ENCODE peak calls at places on chromosomes 4 and X, in six cellular contexts. One of them, this sample, is unnamed. For H3K4me1, the result is how much of the 10 kb centered on the place peaks cover.

GRCh38 chrX:40109288-40110008 is 11.7 kb upstream of the BCOR start:
- DNase-seq in body of pancreas: peak
- DNase-seq in ovary: peak
- DNase-seq in suprapubic skin: no peak
- DNase-seq in Peyer's patch: peak
- DNase-seq in HCT116: no peak
- DNase-seq in this sample: peak

GRCh38 chr4:69829678-69830077 is 30.3 kb downstream of the SULT1E1 start:
- DNase-seq in ovary: no peak
- DNase-seq in body of pancreas: no peak
- DNase-seq in Peyer's patch: no peak
- DNase-seq in suprapubic skin: no peak
- DNase-seq in HCT116: no peak
- DNase-seq in this sample: no peak

GRCh38 chr4:5517372-5517771 is 191.0 kb downstream of the EVC2 start:
- DNase-seq in ovary: no peak
- DNase-seq in body of pancreas: no peak
- DNase-seq in suprapubic skin: no peak
- DNase-seq in HCT116: no peak
- DNase-seq in Peyer's patch: no peak
- DNase-seq in this sample: no peak

GRCh38 chrX:32443841-32444240 is 767.5 kb downstream of the DMD start:
- DNase-seq in ovary: no peak
- DNase-seq in HCT116: no peak
- DNase-seq in suprapubic skin: no peak
- DNase-seq in body of pancreas: no peak
- DNase-seq in Peyer's patch: no peak
- DNase-seq in this sample: no peak

GRCh38 chr4:98976716-98977115 is 18.8 kb upstream of the METAP1 start:
- DNase-seq in body of pancreas: no peak
- DNase-seq in ovary: no peak
- DNase-seq in Peyer's patch: no peak
- DNase-seq in HCT116: no peak
- DNase-seq in suprapubic skin: no peak
- DNase-seq in this sample: no peak

GRCh38 chrX:47796433-47796906 is 40.2 kb upstream of the ZNF81 start:
- DNase-seq in body of pancreas: no peak
- DNase-seq in Peyer's patch: no peak
- DNase-seq in ovary: no peak
- DNase-seq in HCT116: no peak
- DNase-seq in suprapubic skin: no peak
- DNase-seq in this sample: no peak

GRCh38 chrX:154121961-154122360 is 22.1 kb upstream of the OPN1LW start:
- DNase-seq in suprapubic skin: no peak
- DNase-seq in HCT116: no peak
- DNase-seq in body of pancreas: peak
- DNase-seq in ovary: no peak
- DNase-seq in Peyer's patch: no peak
- DNase-seq in this sample: peak

GRCh38 chr4:122658818-122659295 is 38.0 kb upstream of the IL21 start:
- DNase-seq in HCT116: no peak
- DNase-seq in ovary: no peak
- DNase-seq in body of pancreas: no peak
- DNase-seq in suprapubic skin: no peak
- DNase-seq in Peyer's patch: no peak
- DNase-seq in this sample: no peak

GRCh38 chr4:38889143-38889542 is 21.5 kb downstream of the FAM114A1 start:
- DNase-seq in Peyer's patch: no peak
- DNase-seq in HCT116: peak
- DNase-seq in body of pancreas: no peak
- DNase-seq in ovary: no peak
- DNase-seq in suprapubic skin: no peak
- DNase-seq in this sample: no peak

GRCh38 chrX:31209005-31209612 is 137.3 kb upstream of the FTHL17 start:
- DNase-seq in body of pancreas: no peak
- DNase-seq in Peyer's patch: no peak
- DNase-seq in HCT116: no peak
- DNase-seq in ovary: no peak
- DNase-seq in suprapubic skin: no peak
- DNase-seq in this sample: no peak

GRCh38 chr4:83657336-83657735 is 121.4 kb downstream of the GPAT3 start:
- DNase-seq in HCT116: no peak
- DNase-seq in suprapubic skin: no peak
- DNase-seq in Peyer's patch: no peak
- DNase-seq in body of pancreas: no peak
- DNase-seq in ovary: no peak
- DNase-seq in this sample: no peak

GRCh38 chr4:99617374-99617773 is 40.3 kb downstream of the C4orf54 start:
- DNase-seq in ovary: no peak
- DNase-seq in suprapubic skin: no peak
- DNase-seq in HCT116: no peak
- DNase-seq in body of pancreas: no peak
- DNase-seq in Peyer's patch: no peak
- DNase-seq in this sample: no peak

GRCh38 chr4:107058828-107059227 is 22.7 kb upstream of the DKK2 start:
- DNase-seq in body of pancreas: no peak
- DNase-seq in suprapubic skin: no peak
- DNase-seq in ovary: no peak
- DNase-seq in HCT116: no peak
- DNase-seq in Peyer's patch: no peak
- DNase-seq in this sample: no peak

GRCh38 chr4:52712172-52712990 is 38.8 kb downstream of the ERVMER34-1 start:
- DNase-seq in suprapubic skin: peak
- DNase-seq in ovary: peak
- DNase-seq in body of pancreas: peak
- DNase-seq in Peyer's patch: peak
- DNase-seq in HCT116: peak
- DNase-seq in this sample: peak
- TF ChIP-seq POLR2A in suprapubic skin: peak
- TF ChIP-seq POLR2A in ovary: peak
- TF ChIP-seq POLR2A in body of pancreas: peak
- TF ChIP-seq POLR2A in Peyer's patch: peak
- TF ChIP-seq POLR2A in HCT116: peak
- TF ChIP-seq POLR2A in this sample: peak

DNA sequence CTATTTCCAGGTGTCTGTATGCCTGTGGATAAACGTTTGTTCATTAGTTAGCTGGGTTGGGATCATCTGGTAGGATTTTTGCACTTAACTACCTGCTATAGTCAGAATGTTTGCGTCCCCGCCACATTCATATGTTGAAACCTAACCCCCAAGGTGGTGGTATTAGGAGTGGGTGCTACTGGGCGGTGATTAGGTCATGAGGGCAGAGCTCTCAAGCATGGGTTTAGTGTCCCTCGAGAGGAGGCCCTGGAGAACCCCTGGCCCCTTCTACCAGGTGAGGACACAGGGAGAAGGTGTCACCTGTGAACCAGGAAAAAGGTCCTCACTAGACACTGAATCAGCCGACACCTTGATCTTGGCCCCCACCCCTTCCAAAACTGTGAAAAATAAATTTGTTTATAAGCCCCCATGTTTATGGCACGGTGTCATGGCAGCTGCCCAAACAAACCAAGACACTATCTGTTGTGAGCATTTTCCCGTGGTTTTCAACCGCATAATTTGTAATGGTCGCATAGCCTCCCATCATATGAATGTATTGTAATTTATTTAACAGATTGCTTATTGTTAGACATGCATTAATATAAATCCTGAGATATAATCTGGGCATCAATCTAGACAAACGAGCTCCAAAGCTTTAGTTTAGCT is 92.7 kb upstream of the TRIM2 start:
- DNase-seq in ovary: no peak
- DNase-seq in body of pancreas: no peak
- DNase-seq in suprapubic skin: no peak
- DNase-seq in Peyer's patch: no peak
- DNase-seq in HCT116: no peak
- DNase-seq in this sample: no peak
- H3K4me1 ChIP-seq in ovary: under half
- H3K4me1 ChIP-seq in body of pancreas: under half
- H3K4me1 ChIP-seq in suprapubic skin: under half
- H3K4me1 ChIP-seq in Peyer's patch: under half
- H3K4me1 ChIP-seq in HCT116: under half
- H3K4me1 ChIP-seq in this sample: under half

DNA sequence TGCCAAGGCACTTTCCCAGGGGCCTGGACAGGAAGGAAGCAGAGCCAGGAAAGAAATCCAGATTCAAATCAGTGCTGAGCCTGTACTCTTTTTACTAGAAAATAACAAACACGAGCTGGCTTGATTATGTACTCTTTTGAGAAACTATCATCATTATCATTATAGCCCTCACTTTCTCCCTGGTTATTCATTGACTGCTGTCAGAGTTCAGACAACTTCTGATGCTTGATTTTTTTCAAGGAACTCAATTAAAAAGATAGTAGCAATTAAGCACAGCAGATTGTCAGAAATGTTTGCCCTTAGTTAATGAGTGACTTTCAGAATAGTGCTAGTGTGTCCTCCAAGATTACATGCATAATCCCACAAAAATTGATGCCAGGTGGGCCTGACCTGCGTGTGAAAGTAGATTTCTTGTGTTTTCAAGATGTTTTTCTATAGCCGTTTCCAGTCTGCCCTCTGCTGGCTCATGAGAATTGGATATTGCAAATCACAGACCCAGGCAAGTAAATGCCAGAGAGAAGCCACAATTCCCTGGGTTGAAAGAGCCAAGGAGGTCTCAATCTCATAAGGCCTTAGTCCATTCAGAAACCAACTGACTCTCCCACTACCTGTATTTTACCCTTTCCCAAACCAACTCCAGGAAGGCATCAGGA is 14.3 kb upstream of the PNPLA4 start:
- DNase-seq in ovary: no peak
- DNase-seq in body of pancreas: no peak
- DNase-seq in suprapubic skin: no peak
- DNase-seq in HCT116: no peak
- DNase-seq in Peyer's patch: no peak
- DNase-seq in this sample: no peak
- TF ChIP-seq CTCF in ovary: no peak
- TF ChIP-seq CTCF in body of pancreas: no peak
- TF ChIP-seq CTCF in suprapubic skin: no peak
- TF ChIP-seq CTCF in HCT116: peak
- TF ChIP-seq CTCF in Peyer's patch: no peak
- TF ChIP-seq CTCF in this sample: no peak

DNA sequence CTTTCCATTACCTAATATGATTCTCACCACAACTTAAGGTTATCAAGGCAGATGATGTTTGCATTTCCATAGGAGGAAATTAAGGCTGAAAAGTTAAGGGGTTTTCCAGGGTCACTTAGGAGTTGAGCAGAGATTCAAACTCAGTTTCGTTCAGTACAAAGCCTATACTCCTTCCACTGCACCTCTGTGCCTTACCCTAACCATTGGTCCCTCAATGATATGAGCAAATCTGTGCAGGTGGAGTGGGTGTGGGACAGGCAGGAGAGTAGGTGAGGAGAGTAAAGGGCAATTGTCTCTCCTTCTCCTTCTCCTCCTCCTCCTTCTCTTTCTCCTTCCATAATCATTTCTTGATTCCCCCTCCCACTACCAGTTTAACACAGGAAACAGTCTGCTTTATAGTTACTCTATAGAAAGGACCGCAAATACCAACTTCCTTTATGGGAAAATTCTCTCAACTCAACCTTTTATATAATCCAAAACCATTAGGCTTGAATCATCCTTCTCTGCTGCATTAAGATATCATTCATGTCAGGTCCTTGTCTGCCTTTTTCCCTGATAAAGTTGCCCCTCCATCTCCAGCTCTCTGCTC is 27.4 kb upstream of the SRD5A3 start:
- DNase-seq in HCT116: no peak
- DNase-seq in suprapubic skin: no peak
- DNase-seq in ovary: no peak
- DNase-seq in body of pancreas: no peak
- DNase-seq in Peyer's patch: no peak
- DNase-seq in this sample: no peak
- TF ChIP-seq POLR2A in HCT116: no peak
- TF ChIP-seq POLR2A in suprapubic skin: no peak
- TF ChIP-seq POLR2A in ovary: no peak
- TF ChIP-seq POLR2A in body of pancreas: no peak
- TF ChIP-seq POLR2A in Peyer's patch: no peak
- TF ChIP-seq POLR2A in this sample: no peak

GRCh38 chr4:41148292-41148691 is 66.0 kb downstream of the APBB2 start:
- DNase-seq in HCT116: no peak
- DNase-seq in ovary: no peak
- DNase-seq in body of pancreas: no peak
- DNase-seq in suprapubic skin: no peak
- DNase-seq in Peyer's patch: no peak
- DNase-seq in this sample: no peak
- H3K4me1 ChIP-seq in HCT116: half or more
- H3K4me1 ChIP-seq in ovary: under half
- H3K4me1 ChIP-seq in body of pancreas: under half
- H3K4me1 ChIP-seq in suprapubic skin: under half
- H3K4me1 ChIP-seq in Peyer's patch: under half
- H3K4me1 ChIP-seq in this sample: under half

DNA sequence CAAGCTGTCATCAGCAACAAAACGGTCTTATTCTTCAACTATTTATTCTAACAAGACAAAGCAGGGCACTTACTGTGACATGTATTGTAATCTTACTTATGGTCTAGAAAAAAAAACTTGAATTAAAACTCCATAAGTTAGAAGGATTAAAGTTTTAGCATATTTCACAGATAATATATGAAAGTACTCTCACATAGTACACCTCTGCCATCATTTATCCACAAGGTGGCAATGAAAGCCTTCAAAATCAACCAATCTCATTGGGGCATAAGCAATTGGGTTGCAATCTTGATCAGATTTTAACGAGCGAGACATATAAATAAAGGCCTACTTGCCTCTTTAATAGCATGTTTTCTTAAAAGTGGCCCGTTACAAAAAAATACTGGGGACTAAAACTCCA is 1382.9 kb downstream of the FAM133A start:
- DNase-seq in body of pancreas: no peak
- DNase-seq in Peyer's patch: no peak
- DNase-seq in HCT116: no peak
- DNase-seq in ovary: no peak
- DNase-seq in suprapubic skin: no peak
- DNase-seq in this sample: no peak
- TF ChIP-seq CTCF in body of pancreas: no peak
- TF ChIP-seq CTCF in Peyer's patch: no peak
- TF ChIP-seq CTCF in HCT116: no peak
- TF ChIP-seq CTCF in ovary: no peak
- TF ChIP-seq CTCF in suprapubic skin: no peak
- TF ChIP-seq CTCF in this sample: no peak